ENCODE peak calls at places on chromosomes 11 and 22, in eight cellular contexts. L is HFFc6; R is NCI-H460; I is stimulated activated naive CD4-positive, alpha-beta T cell; Q is NCI-H510A treated with DMSO at 0.1 percent for 48 hours; J is NCI-H774; G is naive thymus-derived CD4-positive, alpha-beta T cell; A is NCI-H2081. F is an unnamed sample.
A peak's percentile ranks its signal among the peaks of the same experiment; 100 is the strongest.

GRCh38 chr22:20131593-20131855 is at the start of gene ZDHHC8:
- DNase-seq in L (no peak), R (no peak), I (peak; percentile 52), Q (no peak), J (no peak), G (peak; percentile 47), A (no peak), F (no peak)

GRCh38 chr11:122424636-122425035 is 230.9 kb upstream of the UBASH3B start:
- DNase-seq in L (no peak), R (no peak), I (no peak), Q (no peak), J (no peak), G (no peak), A (no peak), F (no peak)

GRCh38 chr11:75879737-75880136 is 64.7 kb downstream of the UVRAG start:
- DNase-seq in L (no peak), R (no peak), I (no peak), Q (peak; percentile 25), J (no peak), G (no peak), A (no peak), F (no peak)

GRCh38 chr11:75495749-75496641 is 29.7 kb downstream of the GDPD5 start:
- DNase-seq in L (no peak), R (no peak), I (no peak), Q (no peak), J (no peak), G (no peak), A (no peak), F (no peak)

GRCh38 chr11:129895126-129896041 is at the start of gene NFRKB:
- DNase-seq in L (peak; percentile 21), R (peak; percentile 60), I (peak; percentile 92), Q (peak; percentile 79), J (peak; percentile 81), G (peak; percentile 93), A (peak; percentile 83), F (peak; percentile 90)

GRCh38 chr11:46260161-46260560 is 17.3 kb upstream of the CREB3L1 start:
- DNase-seq in L (no peak), R (no peak), I (no peak), Q (no peak), J (peak; percentile 65), G (no peak), A (no peak), F (no peak)

GRCh38 chr11:100777118-100777517 is 90.0 kb downstream of the ARHGAP42 start:
- DNase-seq in L (no peak), R (no peak), I (no peak), Q (no peak), J (no peak), G (no peak), A (peak; percentile 25), F (no peak)

GRCh38 chr11:124870430-124870829 is 5.2 kb downstream of the ROBO3 start:
- DNase-seq in L (no peak), R (no peak), I (no peak), Q (no peak), J (no peak), G (no peak), A (no peak), F (no peak)

GRCh38 chr22:28829358-28830181 is 29.2 kb upstream of the XBP1 start:
- DNase-seq in L (peak; percentile 46), R (peak; percentile 50), I (peak; percentile 36), Q (peak; percentile 40), J (no peak), G (peak; percentile 74), A (peak; percentile 56), F (peak; percentile 53)

GRCh38 chr22:36383110-36383581 is 4.6 kb downstream of the MYH9 start:
- DNase-seq in L (peak; percentile 82), R (no peak), I (no peak), Q (no peak), J (no peak), G (no peak), A (no peak), F (no peak)

GRCh38 chr11:36404831-36405230 is 105.2 kb downstream of the TRAF6 start:
- DNase-seq in L (no peak), R (no peak), I (no peak), Q (no peak), J (no peak), G (no peak), A (no peak), F (no peak)

GRCh38 chr11:8230921-8231847 is 32.5 kb downstream of the LMO1 start:
- DNase-seq in L (no peak), R (no peak), I (no peak), Q (no peak), J (no peak), G (no peak), A (no peak), F (no peak)

GRCh38 chr11:69215784-69216415 is 60.2 kb downstream of the SMIM38 start:
- DNase-seq in L (peak; percentile 25), R (no peak), I (no peak), Q (no peak), J (no peak), G (no peak), A (no peak), F (no peak)

GRCh38 chr22:32650553-32651345 is 150.8 kb upstream of the TIMP3 start:
- DNase-seq in L (peak; percentile 64), R (no peak), I (no peak), Q (no peak), J (no peak), G (no peak), A (no peak), F (peak; percentile 53)

GRCh38 chr11:134030853-134031252 is 38.0 kb upstream of the JAM3 start:
- DNase-seq in L (no peak), R (no peak), I (no peak), Q (no peak), J (no peak), G (no peak), A (no peak), F (no peak)

GRCh38 chr11:2293396-2294339 is 8.1 kb downstream of the C11orf21 start:
- DNase-seq in L (no peak), R (no peak), I (no peak), Q (no peak), J (no peak), G (no peak), A (no peak), F (peak; percentile 83)

GRCh38 chr22:40728731-40729189 is 49.5 kb downstream of the MCHR1 start:
- DNase-seq in L (no peak), R (no peak), I (peak; percentile 45), Q (peak; percentile 38), J (no peak), G (peak; percentile 77), A (no peak), F (peak; percentile 96)

GRCh38 chr11:102467080-102467708 is 14.6 kb upstream of the TMEM123 start:
- DNase-seq in L (no peak), R (no peak), I (no peak), Q (peak; percentile 71), J (no peak), G (no peak), A (no peak), F (peak; percentile 90)

GRCh38 chr22:38431266-38432010 is 23.6 kb downstream of the KCNJ4 start:
- DNase-seq in L (no peak), R (no peak), I (no peak), Q (no peak), J (no peak), G (no peak), A (no peak), F (no peak)

GRCh38 chr11:111336582-111337256 is 38.4 kb downstream of the POU2AF3 start:
- DNase-seq in L (no peak), R (no peak), I (no peak), Q (no peak), J (no peak), G (no peak), A (no peak), F (peak; percentile 11)

GRCh38 chr11:131581006-131581405 is 210.6 kb downstream of the NTM start:
- DNase-seq in L (no peak), R (no peak), I (no peak), Q (no peak), J (no peak), G (no peak), A (no peak), F (no peak)

GRCh38 chr11:106581399-106581798 is 436.9 kb downstream of the GUCY1A2 start:
- DNase-seq in L (no peak), R (no peak), I (no peak), Q (no peak), J (no peak), G (no peak), A (no peak), F (no peak)

GRCh38 chr22:35601743-35602633 is 15.1 kb downstream of the MB start:
- DNase-seq in L (peak; percentile 73), R (peak; percentile 14), I (no peak), Q (no peak), J (no peak), G (no peak), A (no peak), F (peak; percentile 54)

GRCh38 chr22:29457730-29458129 is 19.3 kb downstream of the RFPL1 start:
- DNase-seq in L (peak; percentile 10), R (peak; percentile 29), I (no peak), Q (peak; percentile 36), J (peak; percentile 12), G (no peak), A (peak; percentile 14), F (peak; percentile 41)

GRCh38 chr11:87063982-87064381 is 26.2 kb downstream of the TMEM135 start:
- DNase-seq in L (peak; percentile 23), R (no peak), I (no peak), Q (no peak), J (no peak), G (no peak), A (no peak), F (peak; percentile 35)

GRCh38 chr11:18088371-18088770 is 17.5 kb downstream of the SAAL1 start:
- DNase-seq in L (no peak), R (no peak), I (no peak), Q (no peak), J (no peak), G (no peak), A (no peak), F (no peak)

GRCh38 chr11:122852071-122852831 is 14.0 kb downstream of the CRTAM start:
- DNase-seq in L (peak; percentile 20), R (no peak), I (no peak), Q (no peak), J (no peak), G (peak; percentile 19), A (no peak), F (peak; percentile 14)

GRCh38 chr22:43050995-43051394 is 36.0 kb upstream of the PACSIN2 start:
- DNase-seq in L (no peak), R (no peak), I (no peak), Q (no peak), J (no peak), G (no peak), A (no peak), F (no peak)

F was measured in trophoblast cell.